ENCODE peak calls at places on chromosomes 1 and 21, in four cellular contexts. H is NCI-H1930; N is GM19239; S is activated T-helper 9 cell treated with anti-CD3 and anti-CD28 coated beads, Interleukin-2, amount 50 U/mL, for 16 hours. M is an unnamed sample.

GRCh38 chr1:6899141-6899540 is 113.9 kb downstream of the CAMTA1 start:
- DNase-seq in H (no peak), N (no peak), S (no peak), M (no peak)

GRCh38 chr1:65141394-65141793 is 6.6 kb upstream of the AK4 start:
- DNase-seq in H (no peak), N (no peak), S (no peak), M (no peak)

GRCh38 chr21:36584980-36585940 is 105.3 kb upstream of the CLDN14 start:
- DNase-seq in H (no peak), N (no peak), S (no peak), M (no peak)

GRCh38 chr1:175129997-175130648 is 62.5 kb downstream of the KIAA0040 start:
- DNase-seq in H (no peak), N (no peak), S (no peak), M (no peak)

GRCh38 chr1:1776672-1777393 is 1.4 kb downstream of the NADK start:
- DNase-seq in H (no peak), N (no peak), S (no peak), M (no peak)

GRCh38 chr1:39412079-39412478 is 79.4 kb upstream of the BMP8A start:
- DNase-seq in H (no peak), N (no peak), S (no peak), M (no peak)

GRCh38 chr1:205703072-205703471 is 22.8 kb upstream of the SLC45A3 start:
- DNase-seq in H (peak; percentile 7), N (no peak), S (no peak), M (no peak)

GRCh38 chr1:62727656-62728396 is 39.6 kb upstream of the DOCK7 start:
- DNase-seq in H (no peak), N (no peak), S (no peak), M (no peak)

GRCh38 chr21:23016617-23017016 is 2018.4 kb downstream of the NCAM2 start:
- DNase-seq in H (no peak), N (no peak), S (no peak), M (no peak)

GRCh38 chr1:1274299-1274930 is 761 bp upstream of the UBE2J2 start:
- DNase-seq in H (no peak), N (no peak), S (no peak), M (no peak)

GRCh38 chr1:203934651-203935050 is 73.3 kb downstream of the SNRPE start:
- DNase-seq in H (no peak), N (no peak), S (no peak), M (no peak)

GRCh38 chr1:168419746-168420145 is 124.1 kb downstream of the XCL2 start:
- DNase-seq in H (no peak), N (no peak), S (no peak), M (no peak)

GRCh38 chr1:8170059-8170835 is 144.1 kb upstream of the ERRFI1 start:
- DNase-seq in H (no peak), N (no peak), S (no peak), M (peak; percentile 89)

GRCh38 chr1:197924516-197925123 is 7.4 kb downstream of the LHX9 start:
- DNase-seq in H (no peak), N (no peak), S (no peak), M (no peak)

GRCh38 chr1:200951016-200951415 is 56.3 kb downstream of the INAVA start:
- DNase-seq in H (no peak), N (no peak), S (no peak), M (no peak)

GRCh38 chr1:225987491-225988316 is 11.4 kb downstream of the SDE2 start:
- DNase-seq in H (no peak), N (no peak), S (no peak), M (no peak)

GRCh38 chr1:172900359-172900997 is 150.3 kb downstream of the TNFSF18 start:
- DNase-seq in H (no peak), N (no peak), S (no peak), M (no peak)

GRCh38 chr21:33070921-33071877 is 1.3 kb downstream of the OLIG1 start:
- DNase-seq in H (no peak), N (peak; percentile 34), S (no peak), M (no peak)

GRCh38 chr1:161092621-161093028 is 3.3 kb upstream of the NECTIN4 start:
- DNase-seq in H (no peak), N (no peak), S (peak; percentile 26), M (no peak)

GRCh38 chr1:20386682-20387081 is 96.0 kb downstream of the VWA5B1 start:
- DNase-seq in H (no peak), N (no peak), S (no peak), M (no peak)

GRCh38 chr21:36721817-36722216 is 22.9 kb downstream of the SIM2 start:
- DNase-seq in H (no peak), N (no peak), S (no peak), M (no peak)

GRCh38 chr1:198253668-198254067 is 96.9 kb downstream of the NEK7 start:
- DNase-seq in H (no peak), N (peak; percentile 4), S (no peak), M (no peak)

GRCh38 chr1:11955221-11955620 is 20.7 kb downstream of the PLOD1 start:
- DNase-seq in H (no peak), N (no peak), S (no peak), M (no peak)

GRCh38 chr1:15047237-15047636 is 106.3 kb upstream of the TMEM51 start:
- DNase-seq in H (no peak), N (no peak), S (no peak), M (no peak)

GRCh38 chr21:35438643-35439404 is 389.7 kb upstream of the RUNX1 start:
- DNase-seq in H (no peak), N (no peak), S (no peak), M (no peak)

GRCh38 chr1:10424034-10424433 is 6.2 kb upstream of the CENPS start:
- DNase-seq in H (no peak), N (no peak), S (no peak), M (no peak)

GRCh38 chr21:16113052-16113715 is 383.4 kb downstream of the USP25 start:
- DNase-seq in H (no peak), N (no peak), S (no peak), M (no peak)

GRCh38 chr1:226888021-226888420 is 17.6 kb downstream of the PSEN2 start:
- DNase-seq in H (no peak), N (no peak), S (no peak), M (no peak)

GRCh38 chr1:228267962-228268890 is 60.4 kb downstream of the OBSCN start:
- DNase-seq in H (no peak), N (no peak), S (no peak), M (no peak)

GRCh38 chr1:223393275-223394214 is at the start of gene CCDC185:
- DNase-seq in H (no peak), N (no peak), S (no peak), M (no peak)

GRCh38 chr21:35335951-35336446 is 286.9 kb upstream of the RUNX1 start:
- DNase-seq in H (no peak), N (no peak), S (no peak), M (no peak)

GRCh38 chr1:23913212-23913880 is at the start of gene CNR2:
- DNase-seq in H (no peak), N (no peak), S (no peak), M (no peak)

GRCh38 chr1:159924025-159924790 is 1.1 kb downstream of the TAGLN2 start:
- DNase-seq in H (no peak), N (no peak), S (peak; percentile 59), M (no peak)

GRCh38 chr1:7474786-7475502 is 296.2 kb upstream of the VAMP3 start:
- DNase-seq in H (no peak), N (no peak), S (no peak), M (no peak)

GRCh38 chr1:176800978-176801552 is 338.1 kb downstream of the PAPPA2 start:
- DNase-seq in H (no peak), N (no peak), S (no peak), M (no peak)

GRCh38 chr1:50268049-50268448 is 155.2 kb downstream of the DMRTA2 start:
- DNase-seq in H (no peak), N (no peak), S (no peak), M (no peak)

GRCh38 chr1:7437036-7437435 is 334.1 kb upstream of the VAMP3 start:
- DNase-seq in H (no peak), N (no peak), S (no peak), M (no peak)

GRCh38 chr21:33939224-33939623 is 23.6 kb upstream of the ATP5PO start:
- DNase-seq in H (no peak), N (no peak), S (no peak), M (no peak)

GRCh38 chr1:207335695-207336363 is 14.4 kb downstream of the CD55 start:
- DNase-seq in H (no peak), N (no peak), S (no peak), M (no peak)

GRCh38 chr1:83017701-83018100 is 981.2 kb downstream of the TTLL7 start:
- DNase-seq in H (no peak), N (no peak), S (no peak), M (no peak)

M was measured in cerebellar nuclear complex.